ENCODE peak calls at places on chromosomes 12 and 14, in six cellular contexts. O is IMR-90, D is GM12865, A is MM.1S, J is uterus, B is cardiac muscle cell. I is an unnamed sample.
A peak's percentile ranks its signal among the peaks of the same experiment; 100 is the strongest.

GRCh38 chr12:19288603-19289244 is 150.6 kb upstream of the AEBP2 start:
- DNase-seq in O (peak; percentile 44), D (peak; percentile 38), A (peak; percentile 33), J (no peak), B (peak; percentile 45), I (peak; percentile 50)

GRCh38 chr12:103560604-103561101 is 26.4 kb upstream of the STAB2 start:
- DNase-seq in O (peak; percentile 98), D (no peak), A (no peak), J (no peak), B (no peak), I (peak; percentile 100)

GRCh38 chr12:26868505-26869494 is 35.8 kb upstream of the ITPR2 start:
- DNase-seq in O (no peak), D (no peak), A (no peak), J (no peak), B (no peak), I (no peak)

GRCh38 chr12:69555461-69555860 is 29.8 kb upstream of the CCT2 start:
- DNase-seq in O (peak; percentile 98), D (no peak), A (no peak), J (no peak), B (no peak), I (peak; percentile 71)

GRCh38 chr14:96053600-96054381 is 14.6 kb downstream of the C14orf132 start:
- DNase-seq in O (peak; percentile 99), D (no peak), A (no peak), J (peak; percentile 78), B (peak; percentile 53), I (peak; percentile 19)

GRCh38 chr12:7833831-7834230 is 38.9 kb downstream of the SLC2A14 start:
- DNase-seq in O (peak; percentile 12), D (no peak), A (no peak), J (no peak), B (no peak), I (no peak)

GRCh38 chr12:101697930-101698781 is 716 bp downstream of the CHPT1 start:
- DNase-seq in O (peak; percentile 7), D (peak; percentile 23), A (peak; percentile 38), J (peak; percentile 59), B (peak; percentile 34), I (peak; percentile 40)

GRCh38 chr14:71720978-71721624 is 211.1 kb upstream of the RGS6 start:
- DNase-seq in O (peak; percentile 85), D (peak; percentile 66), A (no peak), J (no peak), B (peak; percentile 35), I (peak; percentile 97)

GRCh38 chr12:52865090-52865944 is 16.5 kb upstream of the KRT78 start:
- DNase-seq in O (peak; percentile 60), D (peak; percentile 27), A (no peak), J (peak; percentile 59), B (peak; percentile 84), I (peak; percentile 86)

GRCh38 chr14:75084513-75084912 is 15.1 kb downstream of the ZC2HC1C start:
- DNase-seq in O (no peak), D (no peak), A (no peak), J (no peak), B (no peak), I (peak; percentile 60)

GRCh38 chr12:56885316-56885715 is 48.9 kb downstream of the SDR9C7 start:
- DNase-seq in O (no peak), D (no peak), A (no peak), J (no peak), B (no peak), I (no peak)

GRCh38 chr14:101927859-101928258 is 36.5 kb upstream of the DYNC1H1 start:
- DNase-seq in O (peak; percentile 98), D (no peak), A (no peak), J (peak; percentile 93), B (no peak), I (peak; percentile 12)

GRCh38 chr14:64541261-64541970 is 875 bp downstream of the HSPA2 start:
- DNase-seq in O (no peak), D (peak; percentile 24), A (no peak), J (peak; percentile 32), B (no peak), I (no peak)

GRCh38 chr14:56341766-56342418 is 223.7 kb downstream of the PELI2 start:
- DNase-seq in O (peak; percentile 92), D (no peak), A (no peak), J (no peak), B (no peak), I (no peak)
- TF ChIP-seq CTCF in O (no peak), D (no peak), A (no peak), J (no peak), B (no peak), I (no peak)

GRCh38 chr12:9872116-9872515 is 3.0 kb upstream of the CLEC2B start:
- DNase-seq in O (no peak), D (no peak), A (no peak), J (no peak), B (no peak), I (peak; percentile 12)

GRCh38 chr12:9868271-9868815 is 811 bp downstream of the CLEC2B start:
- DNase-seq in O (no peak), D (peak; percentile 13), A (no peak), J (no peak), B (no peak), I (no peak)

GRCh38 chr12:9868951-9869306 is 225 bp downstream of the CLEC2B start:
- DNase-seq in O (no peak), D (no peak), A (no peak), J (no peak), B (no peak), I (no peak)

GRCh38 chr12:9869307-9870161 is at the start of gene CLEC2B:
- DNase-seq in O (peak; percentile 85), D (peak; percentile 74), A (peak; percentile 67), J (no peak), B (no peak), I (peak; percentile 96)

DNA sequence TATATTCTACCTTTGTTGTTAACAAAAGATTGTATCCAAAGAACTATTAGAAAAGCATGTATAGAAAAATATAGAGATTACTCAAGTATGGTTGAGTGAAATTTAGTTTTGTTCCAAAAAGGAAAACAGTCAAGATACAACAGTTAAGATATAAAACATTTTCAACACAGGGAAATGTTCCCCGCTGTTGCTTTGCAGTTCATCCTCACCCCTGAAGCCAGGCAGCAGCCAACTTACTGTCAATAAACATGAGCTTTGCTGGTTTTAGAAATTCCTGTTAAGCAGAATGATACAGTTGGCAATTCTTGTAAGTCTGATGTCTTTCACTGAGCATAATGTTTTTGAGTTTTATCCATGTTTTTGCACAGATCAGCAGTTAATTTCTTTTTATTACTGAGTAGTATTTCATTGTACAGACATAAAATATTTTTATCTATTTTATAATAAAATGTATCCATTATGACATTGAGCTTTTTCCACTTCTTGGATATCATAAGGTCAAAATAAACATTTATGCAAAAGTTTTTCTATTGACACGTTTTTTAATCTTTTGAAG is 1.2 kb upstream of the CLEC2B start:
- DNase-seq in O (no peak), D (no peak), A (no peak), J (no peak), B (no peak), I (no peak)
- H3K4me3 ChIP-seq in O (no peak overlapping the region), D (peak overlapping the region; percentile 85), A (peak overlapping the region; percentile 70), J (peak overlapping the region; percentile 37), B (no peak overlapping the region), I (peak overlapping the region; percentile 55)

GRCh38 chr12:188910-189621 is 24.9 kb downstream of the SLC6A12 start:
- DNase-seq in O (peak; percentile 45), D (peak; percentile 39), A (peak; percentile 64), J (peak; percentile 52), B (peak; percentile 85), I (peak; percentile 36)
- TF ChIP-seq CTCF in O (peak; percentile 85), D (peak; percentile 54), A (peak; percentile 62), J (peak; percentile 88), B (peak; percentile 64), I (peak; percentile 48)

GRCh38 chr12:48978741-48979601 is 849 bp downstream of the WNT1 start:
- DNase-seq in O (no peak), D (no peak), A (no peak), J (no peak), B (no peak), I (no peak)

GRCh38 chr12:48980389-48980952 is 2.3 kb downstream of the WNT1 start:
- DNase-seq in O (no peak), D (no peak), A (no peak), J (no peak), B (no peak), I (no peak)

GRCh38 chr12:48979602-48980388 is 1.7 kb downstream of the WNT1 start:
- DNase-seq in O (no peak), D (peak; percentile 44), A (no peak), J (no peak), B (no peak), I (no peak)

GRCh38 chr12:48977290-48978281 is 536 bp upstream of the WNT1 start:
- DNase-seq in O (peak; percentile 80), D (peak; percentile 70), A (peak; percentile 65), J (no peak), B (no peak), I (peak; percentile 51)

GRCh38 chr12:48978291-48978740 is at the start of gene WNT1:
- DNase-seq in O (no peak), D (no peak), A (no peak), J (no peak), B (no peak), I (no peak)
- H3K4me3 ChIP-seq in O (no peak within 1 kb of the TSS), D (peak within 1 kb of the TSS; percentile 54), A (peak within 1 kb of the TSS; percentile 52), J (no peak within 1 kb of the TSS), B (no peak within 1 kb of the TSS), I (no peak within 1 kb of the TSS)

GRCh38 chr12:65943388-65944137 is 119.3 kb downstream of the HMGA2 start:
- DNase-seq in O (no peak), D (no peak), A (no peak), J (no peak), B (no peak), I (no peak)

GRCh38 chr12:65938807-65939206 is 114.5 kb downstream of the HMGA2 start:
- DNase-seq in O (no peak), D (no peak), A (no peak), J (no peak), B (no peak), I (no peak)

GRCh38 chr12:65937806-65938205 is 113.5 kb downstream of the HMGA2 start:
- DNase-seq in O (no peak), D (no peak), A (no peak), J (no peak), B (no peak), I (no peak)

GRCh38 chr12:65941388-65941787 is 117.1 kb downstream of the HMGA2 start:
- DNase-seq in O (peak; percentile 95), D (no peak), A (no peak), J (no peak), B (no peak), I (peak; percentile 65)

DNA sequence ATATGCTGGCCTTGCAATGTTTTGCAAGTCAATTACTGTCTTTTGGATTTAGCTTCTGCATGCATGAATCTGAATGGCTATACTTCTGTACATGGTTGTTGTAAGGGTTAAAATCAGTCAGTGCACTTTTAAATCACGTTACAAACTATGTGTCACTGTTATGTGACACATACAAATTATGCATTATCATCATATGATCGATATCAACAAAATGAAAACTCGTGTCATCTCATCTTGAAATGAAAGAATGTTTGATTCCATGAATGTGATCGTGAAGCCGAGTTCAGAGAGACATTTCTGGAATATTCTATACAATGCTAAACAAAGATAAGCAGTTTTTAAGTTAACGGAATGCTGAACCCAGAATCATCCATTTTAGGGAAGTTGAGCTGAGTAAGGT is 116.5 kb downstream of the HMGA2 start:
- DNase-seq in O (no peak), D (no peak), A (no peak), J (no peak), B (no peak), I (no peak)
- TF ChIP-seq CTCF in O (no peak), D (no peak), A (no peak), J (no peak), B (no peak), I (no peak)